ENCODE peak calls at places on chromosomes 5 and 9, in nine cellular contexts. C is astrocyte of the spinal cord, S is HCT116, Q is AG09319, T is HepG2, B is uterus, H is cardiac fibroblast, D is neural crest cell, M is astrocyte. G is an unnamed sample.

GRCh38 chr9:78189461-78189860 is 46.4 kb upstream of the CEP78 start:
- DNase-seq in C (peak), S (no peak), Q (no peak), T (no peak), B (no peak), H (peak), D (no peak), M (peak), G (no peak)

GRCh38 chr9:37946971-37947370 is 43.0 kb upstream of the SLC25A51 start:
- DNase-seq in C (no peak), S (no peak), Q (no peak), T (no peak), B (no peak), H (no peak), D (no peak), M (no peak), G (no peak)

GRCh38 chr9:126479515-126479914 is 134.2 kb upstream of the LMX1B start:
- DNase-seq in C (no peak), S (no peak), Q (no peak), T (no peak), B (no peak), H (no peak), D (no peak), M (no peak), G (no peak)

GRCh38 chr9:75033789-75034473 is 5.8 kb upstream of the CARNMT1 start:
- DNase-seq in C (no peak), S (no peak), Q (no peak), T (no peak), B (no peak), H (no peak), D (no peak), M (no peak), G (no peak)

GRCh38 chr5:171848487-171848886 is 62.9 kb downstream of the SMIM23 start:
- DNase-seq in C (no peak), S (no peak), Q (no peak), T (no peak), B (no peak), H (no peak), D (no peak), M (no peak), G (no peak)

GRCh38 chr5:160637357-160637756 is 214.7 kb downstream of the ATP10B start:
- DNase-seq in C (no peak), S (no peak), Q (no peak), T (no peak), B (no peak), H (no peak), D (no peak), M (no peak), G (no peak)

GRCh38 chr9:68780735-68781134 is 75.7 kb downstream of the PIP5K1B start:
- DNase-seq in C (peak), S (no peak), Q (no peak), T (peak), B (no peak), H (no peak), D (no peak), M (peak), G (peak)

GRCh38 chr5:74282495-74282894 is 358.0 kb downstream of the ENC1 start:
- DNase-seq in C (no peak), S (no peak), Q (no peak), T (no peak), B (no peak), H (no peak), D (no peak), M (no peak), G (no peak)

GRCh38 chr9:129280236-129281231 is 102.5 kb upstream of the IER5L start:
- DNase-seq in C (no peak), S (no peak), Q (no peak), T (no peak), B (no peak), H (no peak), D (no peak), M (no peak), G (no peak)

GRCh38 chr9:96015876-96016686 is 140.6 kb downstream of the ERCC6L2 start:
- DNase-seq in C (peak), S (no peak), Q (no peak), T (no peak), B (no peak), H (no peak), D (no peak), M (peak), G (peak)

GRCh38 chr9:133113163-133113927 is 7.7 kb downstream of the RALGDS start:
- DNase-seq in C (peak), S (no peak), Q (no peak), T (no peak), B (no peak), H (no peak), D (no peak), M (peak), G (peak)

GRCh38 chr9:99859395-99859980 is 37.8 kb downstream of the NR4A3 start:
- DNase-seq in C (no peak), S (no peak), Q (no peak), T (no peak), B (no peak), H (peak), D (peak), M (peak), G (no peak)

GRCh38 chr5:179264053-179264540 is 81.2 kb downstream of the ADAMTS2 start:
- DNase-seq in C (no peak), S (no peak), Q (no peak), T (no peak), B (no peak), H (no peak), D (no peak), M (no peak), G (no peak)

GRCh38 chr5:149794338-149795023 is 64.4 kb downstream of the PPARGC1B start:
- DNase-seq in C (no peak), S (no peak), Q (no peak), T (no peak), B (no peak), H (no peak), D (no peak), M (no peak), G (no peak)

GRCh38 chr5:176553260-176554085 is 4.3 kb downstream of the CDHR2 start:
- DNase-seq in C (no peak), S (peak), Q (no peak), T (no peak), B (no peak), H (no peak), D (no peak), M (no peak), G (peak)

GRCh38 chr5:152331718-152332117 is 73.4 kb downstream of the NMUR2 start:
- DNase-seq in C (no peak), S (no peak), Q (no peak), T (no peak), B (no peak), H (no peak), D (no peak), M (no peak), G (no peak)

GRCh38 chr9:88922091-88922490 is 69.2 kb upstream of the S1PR3 start:
- DNase-seq in C (no peak), S (no peak), Q (no peak), T (no peak), B (no peak), H (no peak), D (no peak), M (no peak), G (peak)

GRCh38 chr9:88923653-88924284 is 67.5 kb upstream of the S1PR3 start:
- DNase-seq in C (no peak), S (no peak), Q (no peak), T (no peak), B (no peak), H (no peak), D (no peak), M (no peak), G (peak)

GRCh38 chr9:88917375-88917774 is 73.9 kb upstream of the S1PR3 start:
- DNase-seq in C (no peak), S (no peak), Q (no peak), T (no peak), B (no peak), H (no peak), D (no peak), M (no peak), G (no peak)

GRCh38 chr9:88916875-88917274 is 74.4 kb upstream of the S1PR3 start:
- DNase-seq in C (no peak), S (no peak), Q (no peak), T (no peak), B (no peak), H (no peak), D (no peak), M (no peak), G (no peak)

GRCh38 chr9:88920645-88921044 is 70.6 kb upstream of the S1PR3 start:
- DNase-seq in C (no peak), S (no peak), Q (no peak), T (no peak), B (no peak), H (no peak), D (no peak), M (no peak), G (no peak)
- TF ChIP-seq CTCF in C (peak), S (no peak), Q (no peak), T (no peak), B (no peak), H (no peak), D (no peak), M (no peak), G (no peak)

GRCh38 chr5:58502032-58502431 is 10.8 kb downstream of the GAPT start:
- DNase-seq in C (no peak), S (no peak), Q (no peak), T (no peak), B (no peak), H (no peak), D (no peak), M (no peak), G (no peak)
- TF ChIP-seq CTCF in C (no peak), S (peak), Q (no peak), T (peak), B (no peak), H (no peak), D (no peak), M (no peak), G (no peak)

DNA sequence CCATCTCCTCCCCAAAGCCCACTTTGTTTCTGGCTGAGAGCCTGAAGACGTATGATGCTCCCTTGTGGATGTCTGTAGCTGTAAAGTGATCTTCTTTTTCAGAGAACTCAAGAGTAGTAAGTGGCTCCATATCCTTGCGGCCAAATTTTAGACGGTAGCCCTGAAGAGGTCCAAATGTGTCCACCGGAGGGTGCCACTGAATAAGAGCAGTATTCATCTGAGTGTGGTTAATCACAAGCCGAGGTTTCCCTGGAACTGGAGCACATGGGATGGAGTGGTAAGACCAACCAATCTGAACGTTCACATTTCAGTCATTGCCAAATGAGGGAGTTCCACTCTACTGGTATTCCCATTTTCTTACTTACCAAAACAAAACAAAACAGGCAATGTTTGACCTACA is 686.5 kb upstream of the DMAC1 start:
- DNase-seq in C (peak), S (no peak), Q (no peak), T (no peak), B (no peak), H (peak), D (no peak), M (peak), G (peak)
- TF ChIP-seq CTCF in C (peak), S (no peak), Q (no peak), T (no peak), B (no peak), H (peak), D (peak), M (no peak), G (no peak)

DNA sequence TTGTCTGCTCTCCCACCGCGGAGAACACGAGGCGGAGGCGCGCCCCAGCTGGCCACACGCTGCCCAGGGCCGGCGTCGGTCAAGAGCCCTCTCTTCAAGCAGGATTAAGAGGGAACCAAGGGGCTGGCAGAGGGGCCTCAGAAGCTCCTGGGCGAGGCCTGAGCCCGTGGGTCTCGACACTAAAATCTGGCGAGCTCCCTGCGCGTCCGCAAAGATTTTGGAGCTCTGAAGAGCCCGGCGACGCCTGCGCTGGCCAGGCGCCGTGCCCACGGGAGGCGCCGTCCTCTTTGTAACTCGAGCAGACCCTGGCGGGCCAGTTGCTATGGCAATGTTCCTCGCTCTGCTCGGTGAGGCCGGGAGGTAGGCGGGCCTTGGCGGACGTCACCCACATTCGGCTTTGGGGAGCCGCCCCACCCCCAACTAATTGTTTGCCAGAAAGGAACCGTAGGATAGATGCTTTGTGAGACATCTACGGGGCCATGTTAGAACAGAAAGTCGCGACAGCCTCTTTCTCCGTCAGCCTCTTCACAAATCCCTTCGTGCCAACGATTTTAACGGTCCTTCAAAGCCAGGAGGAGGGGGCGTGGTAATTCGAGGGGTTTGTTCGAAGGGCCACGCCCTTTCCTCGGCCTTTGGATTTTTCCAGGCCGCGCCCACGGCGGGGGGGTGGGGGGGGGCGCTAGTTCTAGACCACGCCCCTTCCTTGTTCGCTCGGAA is 735 bp upstream of the CNOT8 start:
- DNase-seq in C (peak), S (peak), Q (peak), T (peak), B (peak), H (peak), D (peak), M (peak), G (peak)
- TF ChIP-seq CTCF in C (peak), S (no peak), Q (no peak), T (peak), B (no peak), H (peak), D (no peak), M (no peak), G (no peak)

DNA sequence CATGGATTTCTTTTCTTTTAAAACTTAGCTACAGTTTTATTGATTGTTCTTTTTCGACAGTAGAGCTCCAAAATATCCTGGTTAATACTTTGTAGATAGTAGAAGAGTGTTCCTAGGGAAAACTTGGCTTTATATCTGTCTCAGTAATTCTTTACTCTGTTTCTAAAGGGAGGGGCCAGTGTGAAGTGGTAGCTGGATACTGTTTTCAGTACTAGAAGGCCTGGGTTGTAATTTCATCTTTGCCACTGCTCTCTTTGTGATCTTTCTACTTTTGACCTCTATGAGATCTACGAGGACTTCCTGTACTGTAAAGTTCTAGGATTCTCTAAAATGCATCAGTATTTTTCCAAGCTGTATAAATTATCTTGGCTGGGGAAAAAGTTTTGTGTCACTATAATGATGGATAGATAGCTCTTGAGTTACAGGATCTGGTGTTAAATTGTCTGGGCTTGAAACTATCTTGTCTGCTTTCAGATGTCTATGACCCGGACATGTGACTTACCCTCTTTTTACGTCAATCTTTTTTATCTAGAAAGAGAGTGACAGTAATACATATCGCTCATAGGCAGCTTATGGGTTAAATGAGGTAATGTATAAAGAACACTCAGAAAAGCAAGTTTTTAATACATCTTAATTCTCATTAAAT is 53.6 kb downstream of the PRR16 start:
- DNase-seq in C (no peak), S (no peak), Q (no peak), T (no peak), B (no peak), H (no peak), D (no peak), M (no peak), G (no peak)
- TF ChIP-seq CTCF in C (no peak), S (no peak), Q (no peak), T (no peak), B (no peak), H (no peak), D (no peak), M (no peak), G (no peak)

GRCh38 chr5:135498662-135498995 is 37.1 kb downstream of the NEUROG1 start:
- DNase-seq in C (no peak), S (no peak), Q (no peak), T (no peak), B (no peak), H (no peak), D (no peak), M (no peak), G (no peak)
- TF ChIP-seq CTCF in C (no peak), S (no peak), Q (no peak), T (no peak), B (no peak), H (no peak), D (no peak), M (no peak), G (no peak)

GRCh38 chr5:1523793-1524480 is at the start of gene LPCAT1:
- DNase-seq in C (peak), S (no peak), Q (no peak), T (peak), B (peak), H (peak), D (peak), M (peak), G (peak)
- TF ChIP-seq CTCF in C (peak), S (no peak), Q (no peak), T (no peak), B (peak), H (no peak), D (peak), M (no peak), G (no peak)

GRCh38 chr5:73174100-73174815 is 1.3 kb downstream of the TMEM174 start:
- DNase-seq in C (no peak), S (no peak), Q (no peak), T (no peak), B (no peak), H (no peak), D (no peak), M (no peak), G (no peak)

GRCh38 chr5:73180561-73180960 is 7.6 kb downstream of the TMEM174 start:
- DNase-seq in C (peak), S (no peak), Q (no peak), T (no peak), B (no peak), H (no peak), D (no peak), M (peak), G (no peak)

GRCh38 chr5:73176250-73176649 is 3.3 kb downstream of the TMEM174 start:
- DNase-seq in C (no peak), S (no peak), Q (no peak), T (no peak), B (no peak), H (no peak), D (no peak), M (no peak), G (no peak)

GRCh38 chr5:73179730-73180129 is 6.7 kb downstream of the TMEM174 start:
- DNase-seq in C (no peak), S (no peak), Q (no peak), T (no peak), B (no peak), H (no peak), D (no peak), M (no peak), G (no peak)

DNA sequence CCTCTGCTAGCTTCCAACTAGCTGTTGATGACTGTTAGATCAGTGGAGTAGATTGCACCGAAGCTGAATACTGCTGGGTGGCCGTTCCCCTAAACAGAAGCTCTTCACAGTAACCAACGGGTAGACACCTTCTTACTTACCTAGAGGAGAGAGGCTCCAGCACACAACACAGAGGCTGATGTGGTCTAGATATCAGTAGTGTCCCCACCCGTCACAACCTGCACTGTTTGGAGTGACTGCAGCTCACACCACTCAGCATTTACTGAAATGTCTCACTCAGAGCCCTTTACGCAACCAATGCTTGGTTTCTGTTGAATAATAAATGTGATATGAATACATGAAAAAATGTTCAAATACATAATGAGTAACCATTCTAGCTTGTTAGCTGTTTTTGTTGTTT is 5.3 kb downstream of the TMEM174 start:
- DNase-seq in C (no peak), S (no peak), Q (no peak), T (no peak), B (no peak), H (no peak), D (no peak), M (no peak), G (no peak)
- TF ChIP-seq CTCF in C (no peak), S (no peak), Q (no peak), T (no peak), B (no peak), H (no peak), D (no peak), M (no peak), G (no peak)

GRCh38 chr9:106023455-106023854 is 329.1 kb downstream of the TMEM38B start:
- DNase-seq in C (no peak), S (no peak), Q (no peak), T (no peak), B (no peak), H (no peak), D (no peak), M (no peak), G (no peak)

GRCh38 chr9:106019702-106020101 is 325.4 kb downstream of the TMEM38B start:
- DNase-seq in C (no peak), S (no peak), Q (no peak), T (no peak), B (no peak), H (no peak), D (peak), M (no peak), G (no peak)

GRCh38 chr9:106025449-106025848 is 331.1 kb downstream of the TMEM38B start:
- DNase-seq in C (no peak), S (no peak), Q (no peak), T (no peak), B (no peak), H (no peak), D (no peak), M (no peak), G (no peak)
- TF ChIP-seq CTCF in C (no peak), S (no peak), Q (no peak), T (no peak), B (no peak), H (no peak), D (no peak), M (no peak), G (no peak)

G was measured in activated CD8-positive, alpha-beta T cell treated with anti-CD3 and anti-CD28 coated beads for 36 hours.